ENCODE peak calls at places on chromosome 7, in five cellular contexts. One of them, this sample, is unnamed.

GRCh38 chr7:27846388-27846787 is 106.4 kb downstream of the TAX1BP1 start:
- DNase-seq in OCI-LY7: no peak
- DNase-seq in activated T-helper 2 cell treated with anti-CD3 and anti-CD28 coated beads, Interferon-gamma antibody, Interleukin-2, Interleukin-4, amounts not matched to agents 10 μg/mL and 5 μg/mL and 100 μg/mL, durations not matched to agents 14 hours and 24 hours and 36 hours: no peak
- DNase-seq in B cell: no peak
- DNase-seq in stimulated activated CD4-positive, alpha-beta T cell treated with anti-CD3 and anti-CD28 coated beads, Interleukin-15, amount 100 ng/mL, for 1 hour: no peak
- DNase-seq in this sample: no peak

GRCh38 chr7:132249591-132249971 is 326.7 kb downstream of the PLXNA4 start:
- DNase-seq in B cell: no peak
- DNase-seq in OCI-LY7: no peak
- DNase-seq in activated T-helper 2 cell treated with anti-CD3 and anti-CD28 coated beads, Interferon-gamma antibody, Interleukin-2, Interleukin-4, amounts not matched to agents 10 μg/mL and 5 μg/mL and 100 μg/mL, durations not matched to agents 14 hours and 24 hours and 36 hours: no peak
- DNase-seq in stimulated activated CD4-positive, alpha-beta T cell treated with anti-CD3 and anti-CD28 coated beads, Interleukin-15, amount 100 ng/mL, for 1 hour: no peak
- DNase-seq in this sample: no peak

GRCh38 chr7:41107938-41108448 is 594.9 kb downstream of the INHBA start:
- DNase-seq in stimulated activated CD4-positive, alpha-beta T cell treated with anti-CD3 and anti-CD28 coated beads, Interleukin-15, amount 100 ng/mL, for 1 hour: no peak
- DNase-seq in OCI-LY7: no peak
- DNase-seq in activated T-helper 2 cell treated with anti-CD3 and anti-CD28 coated beads, Interferon-gamma antibody, Interleukin-2, Interleukin-4, amounts not matched to agents 10 μg/mL and 5 μg/mL and 100 μg/mL, durations not matched to agents 14 hours and 24 hours and 36 hours: no peak
- DNase-seq in B cell: no peak
- DNase-seq in this sample: no peak

GRCh38 chr7:150978136-150978789 is at the start of gene KCNH2:
- DNase-seq in OCI-LY7: peak
- DNase-seq in stimulated activated CD4-positive, alpha-beta T cell treated with anti-CD3 and anti-CD28 coated beads, Interleukin-15, amount 100 ng/mL, for 1 hour: no peak
- DNase-seq in B cell: no peak
- DNase-seq in activated T-helper 2 cell treated with anti-CD3 and anti-CD28 coated beads, Interferon-gamma antibody, Interleukin-2, Interleukin-4, amounts not matched to agents 10 μg/mL and 5 μg/mL and 100 μg/mL, durations not matched to agents 14 hours and 24 hours and 36 hours: no peak
- DNase-seq in this sample: no peak

GRCh38 chr7:16223963-16224707 is 197.2 kb downstream of the CRPPA start:
- DNase-seq in stimulated activated CD4-positive, alpha-beta T cell treated with anti-CD3 and anti-CD28 coated beads, Interleukin-15, amount 100 ng/mL, for 1 hour: no peak
- DNase-seq in OCI-LY7: no peak
- DNase-seq in activated T-helper 2 cell treated with anti-CD3 and anti-CD28 coated beads, Interferon-gamma antibody, Interleukin-2, Interleukin-4, amounts not matched to agents 10 μg/mL and 5 μg/mL and 100 μg/mL, durations not matched to agents 14 hours and 24 hours and 36 hours: peak
- DNase-seq in B cell: no peak
- DNase-seq in this sample: no peak

GRCh38 chr7:158369866-158370265 is 217.8 kb downstream of the PTPRN2 start:
- DNase-seq in OCI-LY7: no peak
- DNase-seq in activated T-helper 2 cell treated with anti-CD3 and anti-CD28 coated beads, Interferon-gamma antibody, Interleukin-2, Interleukin-4, amounts not matched to agents 10 μg/mL and 5 μg/mL and 100 μg/mL, durations not matched to agents 14 hours and 24 hours and 36 hours: no peak
- DNase-seq in stimulated activated CD4-positive, alpha-beta T cell treated with anti-CD3 and anti-CD28 coated beads, Interleukin-15, amount 100 ng/mL, for 1 hour: no peak
- DNase-seq in B cell: no peak
- DNase-seq in this sample: peak

GRCh38 chr7:2122651-2123050 is 110.1 kb downstream of the MAD1L1 start:
- DNase-seq in B cell: no peak
- DNase-seq in OCI-LY7: no peak
- DNase-seq in activated T-helper 2 cell treated with anti-CD3 and anti-CD28 coated beads, Interferon-gamma antibody, Interleukin-2, Interleukin-4, amounts not matched to agents 10 μg/mL and 5 μg/mL and 100 μg/mL, durations not matched to agents 14 hours and 24 hours and 36 hours: no peak
- DNase-seq in stimulated activated CD4-positive, alpha-beta T cell treated with anti-CD3 and anti-CD28 coated beads, Interleukin-15, amount 100 ng/mL, for 1 hour: no peak
- DNase-seq in this sample: no peak

GRCh38 chr7:32869716-32870115 is 21.8 kb downstream of the KBTBD2 start:
- DNase-seq in activated T-helper 2 cell treated with anti-CD3 and anti-CD28 coated beads, Interferon-gamma antibody, Interleukin-2, Interleukin-4, amounts not matched to agents 10 μg/mL and 5 μg/mL and 100 μg/mL, durations not matched to agents 14 hours and 24 hours and 36 hours: no peak
- DNase-seq in stimulated activated CD4-positive, alpha-beta T cell treated with anti-CD3 and anti-CD28 coated beads, Interleukin-15, amount 100 ng/mL, for 1 hour: no peak
- DNase-seq in B cell: no peak
- DNase-seq in OCI-LY7: no peak
- DNase-seq in this sample: no peak

GRCh38 chr7:158407581-158408331 is 179.9 kb downstream of the PTPRN2 start:
- DNase-seq in stimulated activated CD4-positive, alpha-beta T cell treated with anti-CD3 and anti-CD28 coated beads, Interleukin-15, amount 100 ng/mL, for 1 hour: no peak
- DNase-seq in B cell: no peak
- DNase-seq in activated T-helper 2 cell treated with anti-CD3 and anti-CD28 coated beads, Interferon-gamma antibody, Interleukin-2, Interleukin-4, amounts not matched to agents 10 μg/mL and 5 μg/mL and 100 μg/mL, durations not matched to agents 14 hours and 24 hours and 36 hours: no peak
- DNase-seq in OCI-LY7: peak
- DNase-seq in this sample: peak

GRCh38 chr7:154770361-154770760 is 232.6 kb downstream of the PAXIP1 start:
- DNase-seq in activated T-helper 2 cell treated with anti-CD3 and anti-CD28 coated beads, Interferon-gamma antibody, Interleukin-2, Interleukin-4, amounts not matched to agents 10 μg/mL and 5 μg/mL and 100 μg/mL, durations not matched to agents 14 hours and 24 hours and 36 hours: no peak
- DNase-seq in stimulated activated CD4-positive, alpha-beta T cell treated with anti-CD3 and anti-CD28 coated beads, Interleukin-15, amount 100 ng/mL, for 1 hour: no peak
- DNase-seq in OCI-LY7: no peak
- DNase-seq in B cell: no peak
- DNase-seq in this sample: no peak

GRCh38 chr7:82050134-82050533 is 280.3 kb upstream of the HGF start:
- DNase-seq in stimulated activated CD4-positive, alpha-beta T cell treated with anti-CD3 and anti-CD28 coated beads, Interleukin-15, amount 100 ng/mL, for 1 hour: no peak
- DNase-seq in OCI-LY7: no peak
- DNase-seq in activated T-helper 2 cell treated with anti-CD3 and anti-CD28 coated beads, Interferon-gamma antibody, Interleukin-2, Interleukin-4, amounts not matched to agents 10 μg/mL and 5 μg/mL and 100 μg/mL, durations not matched to agents 14 hours and 24 hours and 36 hours: no peak
- DNase-seq in B cell: no peak
- DNase-seq in this sample: no peak

GRCh38 chr7:38819463-38819862 is 89.5 kb downstream of the VPS41 start:
- DNase-seq in OCI-LY7: no peak
- DNase-seq in B cell: no peak
- DNase-seq in activated T-helper 2 cell treated with anti-CD3 and anti-CD28 coated beads, Interferon-gamma antibody, Interleukin-2, Interleukin-4, amounts not matched to agents 10 μg/mL and 5 μg/mL and 100 μg/mL, durations not matched to agents 14 hours and 24 hours and 36 hours: no peak
- DNase-seq in stimulated activated CD4-positive, alpha-beta T cell treated with anti-CD3 and anti-CD28 coated beads, Interleukin-15, amount 100 ng/mL, for 1 hour: no peak
- DNase-seq in this sample: no peak

GRCh38 chr7:137667633-137668387 is 179.0 kb downstream of the DGKI start:
- DNase-seq in B cell: no peak
- DNase-seq in activated T-helper 2 cell treated with anti-CD3 and anti-CD28 coated beads, Interferon-gamma antibody, Interleukin-2, Interleukin-4, amounts not matched to agents 10 μg/mL and 5 μg/mL and 100 μg/mL, durations not matched to agents 14 hours and 24 hours and 36 hours: no peak
- DNase-seq in OCI-LY7: no peak
- DNase-seq in stimulated activated CD4-positive, alpha-beta T cell treated with anti-CD3 and anti-CD28 coated beads, Interleukin-15, amount 100 ng/mL, for 1 hour: no peak
- DNase-seq in this sample: no peak

GRCh38 chr7:129836983-129837382 is 115.8 kb downstream of the UBE2H start:
- DNase-seq in B cell: no peak
- DNase-seq in activated T-helper 2 cell treated with anti-CD3 and anti-CD28 coated beads, Interferon-gamma antibody, Interleukin-2, Interleukin-4, amounts not matched to agents 10 μg/mL and 5 μg/mL and 100 μg/mL, durations not matched to agents 14 hours and 24 hours and 36 hours: no peak
- DNase-seq in stimulated activated CD4-positive, alpha-beta T cell treated with anti-CD3 and anti-CD28 coated beads, Interleukin-15, amount 100 ng/mL, for 1 hour: no peak
- DNase-seq in OCI-LY7: no peak
- DNase-seq in this sample: no peak

GRCh38 chr7:90459888-90460287 is 9.6 kb upstream of the PTTG1IP2 start:
- DNase-seq in B cell: no peak
- DNase-seq in stimulated activated CD4-positive, alpha-beta T cell treated with anti-CD3 and anti-CD28 coated beads, Interleukin-15, amount 100 ng/mL, for 1 hour: no peak
- DNase-seq in OCI-LY7: peak
- DNase-seq in activated T-helper 2 cell treated with anti-CD3 and anti-CD28 coated beads, Interferon-gamma antibody, Interleukin-2, Interleukin-4, amounts not matched to agents 10 μg/mL and 5 μg/mL and 100 μg/mL, durations not matched to agents 14 hours and 24 hours and 36 hours: no peak
- DNase-seq in this sample: no peak

GRCh38 chr7:131555565-131556054 is 818 bp downstream of the PODXL start:
- DNase-seq in OCI-LY7: no peak
- DNase-seq in B cell: no peak
- DNase-seq in stimulated activated CD4-positive, alpha-beta T cell treated with anti-CD3 and anti-CD28 coated beads, Interleukin-15, amount 100 ng/mL, for 1 hour: no peak
- DNase-seq in activated T-helper 2 cell treated with anti-CD3 and anti-CD28 coated beads, Interferon-gamma antibody, Interleukin-2, Interleukin-4, amounts not matched to agents 10 μg/mL and 5 μg/mL and 100 μg/mL, durations not matched to agents 14 hours and 24 hours and 36 hours: no peak
- DNase-seq in this sample: no peak

GRCh38 chr7:144834516-144835165 is 1.2 kb downstream of the TPK1 start:
- DNase-seq in activated T-helper 2 cell treated with anti-CD3 and anti-CD28 coated beads, Interferon-gamma antibody, Interleukin-2, Interleukin-4, amounts not matched to agents 10 μg/mL and 5 μg/mL and 100 μg/mL, durations not matched to agents 14 hours and 24 hours and 36 hours: peak
- DNase-seq in B cell: peak
- DNase-seq in OCI-LY7: peak
- DNase-seq in stimulated activated CD4-positive, alpha-beta T cell treated with anti-CD3 and anti-CD28 coated beads, Interleukin-15, amount 100 ng/mL, for 1 hour: peak
- DNase-seq in this sample: peak

GRCh38 chr7:39616138-39616537 is 7.2 kb upstream of the RALA start:
- DNase-seq in OCI-LY7: no peak
- DNase-seq in B cell: no peak
- DNase-seq in activated T-helper 2 cell treated with anti-CD3 and anti-CD28 coated beads, Interferon-gamma antibody, Interleukin-2, Interleukin-4, amounts not matched to agents 10 μg/mL and 5 μg/mL and 100 μg/mL, durations not matched to agents 14 hours and 24 hours and 36 hours: no peak
- DNase-seq in stimulated activated CD4-positive, alpha-beta T cell treated with anti-CD3 and anti-CD28 coated beads, Interleukin-15, amount 100 ng/mL, for 1 hour: no peak
- DNase-seq in this sample: no peak

GRCh38 chr7:15643000-15643705 is 43.3 kb downstream of the MEOX2 start:
- DNase-seq in stimulated activated CD4-positive, alpha-beta T cell treated with anti-CD3 and anti-CD28 coated beads, Interleukin-15, amount 100 ng/mL, for 1 hour: no peak
- DNase-seq in OCI-LY7: no peak
- DNase-seq in activated T-helper 2 cell treated with anti-CD3 and anti-CD28 coated beads, Interferon-gamma antibody, Interleukin-2, Interleukin-4, amounts not matched to agents 10 μg/mL and 5 μg/mL and 100 μg/mL, durations not matched to agents 14 hours and 24 hours and 36 hours: no peak
- DNase-seq in B cell: no peak
- DNase-seq in this sample: no peak

GRCh38 chr7:155427411-155428038 is 30.4 kb upstream of the EN2 start:
- DNase-seq in activated T-helper 2 cell treated with anti-CD3 and anti-CD28 coated beads, Interferon-gamma antibody, Interleukin-2, Interleukin-4, amounts not matched to agents 10 μg/mL and 5 μg/mL and 100 μg/mL, durations not matched to agents 14 hours and 24 hours and 36 hours: no peak
- DNase-seq in stimulated activated CD4-positive, alpha-beta T cell treated with anti-CD3 and anti-CD28 coated beads, Interleukin-15, amount 100 ng/mL, for 1 hour: no peak
- DNase-seq in B cell: no peak
- DNase-seq in OCI-LY7: no peak
- DNase-seq in this sample: no peak

GRCh38 chr7:857661-858060 is 18.7 kb upstream of the GET4 start:
- DNase-seq in B cell: no peak
- DNase-seq in stimulated activated CD4-positive, alpha-beta T cell treated with anti-CD3 and anti-CD28 coated beads, Interleukin-15, amount 100 ng/mL, for 1 hour: no peak
- DNase-seq in activated T-helper 2 cell treated with anti-CD3 and anti-CD28 coated beads, Interferon-gamma antibody, Interleukin-2, Interleukin-4, amounts not matched to agents 10 μg/mL and 5 μg/mL and 100 μg/mL, durations not matched to agents 14 hours and 24 hours and 36 hours: no peak
- DNase-seq in OCI-LY7: no peak
- DNase-seq in this sample: no peak

GRCh38 chr7:67440321-67440720 is 443.7 kb downstream of the TYW1 start:
- DNase-seq in stimulated activated CD4-positive, alpha-beta T cell treated with anti-CD3 and anti-CD28 coated beads, Interleukin-15, amount 100 ng/mL, for 1 hour: no peak
- DNase-seq in OCI-LY7: no peak
- DNase-seq in activated T-helper 2 cell treated with anti-CD3 and anti-CD28 coated beads, Interferon-gamma antibody, Interleukin-2, Interleukin-4, amounts not matched to agents 10 μg/mL and 5 μg/mL and 100 μg/mL, durations not matched to agents 14 hours and 24 hours and 36 hours: no peak
- DNase-seq in B cell: no peak
- DNase-seq in this sample: no peak

GRCh38 chr7:28318126-28318762 is 94.1 kb upstream of the CREB5 start:
- DNase-seq in B cell: no peak
- DNase-seq in OCI-LY7: no peak
- DNase-seq in activated T-helper 2 cell treated with anti-CD3 and anti-CD28 coated beads, Interferon-gamma antibody, Interleukin-2, Interleukin-4, amounts not matched to agents 10 μg/mL and 5 μg/mL and 100 μg/mL, durations not matched to agents 14 hours and 24 hours and 36 hours: no peak
- DNase-seq in stimulated activated CD4-positive, alpha-beta T cell treated with anti-CD3 and anti-CD28 coated beads, Interleukin-15, amount 100 ng/mL, for 1 hour: no peak
- DNase-seq in this sample: no peak

GRCh38 chr7:16078076-16078952 is 343.0 kb downstream of the CRPPA start:
- DNase-seq in activated T-helper 2 cell treated with anti-CD3 and anti-CD28 coated beads, Interferon-gamma antibody, Interleukin-2, Interleukin-4, amounts not matched to agents 10 μg/mL and 5 μg/mL and 100 μg/mL, durations not matched to agents 14 hours and 24 hours and 36 hours: no peak
- DNase-seq in stimulated activated CD4-positive, alpha-beta T cell treated with anti-CD3 and anti-CD28 coated beads, Interleukin-15, amount 100 ng/mL, for 1 hour: no peak
- DNase-seq in B cell: no peak
- DNase-seq in OCI-LY7: peak
- DNase-seq in this sample: no peak

GRCh38 chr7:16891338-16891737 is 9.6 kb upstream of the AGR3 start:
- DNase-seq in activated T-helper 2 cell treated with anti-CD3 and anti-CD28 coated beads, Interferon-gamma antibody, Interleukin-2, Interleukin-4, amounts not matched to agents 10 μg/mL and 5 μg/mL and 100 μg/mL, durations not matched to agents 14 hours and 24 hours and 36 hours: no peak
- DNase-seq in OCI-LY7: peak
- DNase-seq in B cell: peak
- DNase-seq in stimulated activated CD4-positive, alpha-beta T cell treated with anti-CD3 and anti-CD28 coated beads, Interleukin-15, amount 100 ng/mL, for 1 hour: no peak
- DNase-seq in this sample: no peak

GRCh38 chr7:121510858-121511482 is 114.9 kb upstream of the FAM3C start:
- DNase-seq in activated T-helper 2 cell treated with anti-CD3 and anti-CD28 coated beads, Interferon-gamma antibody, Interleukin-2, Interleukin-4, amounts not matched to agents 10 μg/mL and 5 μg/mL and 100 μg/mL, durations not matched to agents 14 hours and 24 hours and 36 hours: no peak
- DNase-seq in OCI-LY7: no peak
- DNase-seq in stimulated activated CD4-positive, alpha-beta T cell treated with anti-CD3 and anti-CD28 coated beads, Interleukin-15, amount 100 ng/mL, for 1 hour: no peak
- DNase-seq in B cell: no peak
- DNase-seq in this sample: no peak

GRCh38 chr7:94396044-94396443 is 1.3 kb downstream of the COL1A2 start:
- DNase-seq in stimulated activated CD4-positive, alpha-beta T cell treated with anti-CD3 and anti-CD28 coated beads, Interleukin-15, amount 100 ng/mL, for 1 hour: no peak
- DNase-seq in OCI-LY7: no peak
- DNase-seq in B cell: no peak
- DNase-seq in activated T-helper 2 cell treated with anti-CD3 and anti-CD28 coated beads, Interferon-gamma antibody, Interleukin-2, Interleukin-4, amounts not matched to agents 10 μg/mL and 5 μg/mL and 100 μg/mL, durations not matched to agents 14 hours and 24 hours and 36 hours: no peak
- DNase-seq in this sample: no peak

GRCh38 chr7:42700376-42701327 is 211.2 kb downstream of the C7orf25 start:
- DNase-seq in B cell: no peak
- DNase-seq in stimulated activated CD4-positive, alpha-beta T cell treated with anti-CD3 and anti-CD28 coated beads, Interleukin-15, amount 100 ng/mL, for 1 hour: no peak
- DNase-seq in OCI-LY7: no peak
- DNase-seq in activated T-helper 2 cell treated with anti-CD3 and anti-CD28 coated beads, Interferon-gamma antibody, Interleukin-2, Interleukin-4, amounts not matched to agents 10 μg/mL and 5 μg/mL and 100 μg/mL, durations not matched to agents 14 hours and 24 hours and 36 hours: no peak
- DNase-seq in this sample: no peak

GRCh38 chr7:50766808-50767207 is 15.9 kb downstream of the GRB10 start:
- DNase-seq in OCI-LY7: no peak
- DNase-seq in B cell: no peak
- DNase-seq in stimulated activated CD4-positive, alpha-beta T cell treated with anti-CD3 and anti-CD28 coated beads, Interleukin-15, amount 100 ng/mL, for 1 hour: no peak
- DNase-seq in activated T-helper 2 cell treated with anti-CD3 and anti-CD28 coated beads, Interferon-gamma antibody, Interleukin-2, Interleukin-4, amounts not matched to agents 10 μg/mL and 5 μg/mL and 100 μg/mL, durations not matched to agents 14 hours and 24 hours and 36 hours: no peak
- DNase-seq in this sample: no peak

GRCh38 chr7:138499340-138499739 is 39.3 kb downstream of the TRIM24 start:
- DNase-seq in activated T-helper 2 cell treated with anti-CD3 and anti-CD28 coated beads, Interferon-gamma antibody, Interleukin-2, Interleukin-4, amounts not matched to agents 10 μg/mL and 5 μg/mL and 100 μg/mL, durations not matched to agents 14 hours and 24 hours and 36 hours: no peak
- DNase-seq in OCI-LY7: no peak
- DNase-seq in B cell: no peak
- DNase-seq in stimulated activated CD4-positive, alpha-beta T cell treated with anti-CD3 and anti-CD28 coated beads, Interleukin-15, amount 100 ng/mL, for 1 hour: no peak
- DNase-seq in this sample: no peak

GRCh38 chr7:94240902-94241301 is 153.8 kb upstream of the COL1A2 start:
- DNase-seq in stimulated activated CD4-positive, alpha-beta T cell treated with anti-CD3 and anti-CD28 coated beads, Interleukin-15, amount 100 ng/mL, for 1 hour: no peak
- DNase-seq in OCI-LY7: no peak
- DNase-seq in activated T-helper 2 cell treated with anti-CD3 and anti-CD28 coated beads, Interferon-gamma antibody, Interleukin-2, Interleukin-4, amounts not matched to agents 10 μg/mL and 5 μg/mL and 100 μg/mL, durations not matched to agents 14 hours and 24 hours and 36 hours: no peak
- DNase-seq in B cell: no peak
- DNase-seq in this sample: no peak

GRCh38 chr7:66213637-66214036 is 8.5 kb downstream of the TPST1 start:
- DNase-seq in B cell: no peak
- DNase-seq in activated T-helper 2 cell treated with anti-CD3 and anti-CD28 coated beads, Interferon-gamma antibody, Interleukin-2, Interleukin-4, amounts not matched to agents 10 μg/mL and 5 μg/mL and 100 μg/mL, durations not matched to agents 14 hours and 24 hours and 36 hours: no peak
- DNase-seq in stimulated activated CD4-positive, alpha-beta T cell treated with anti-CD3 and anti-CD28 coated beads, Interleukin-15, amount 100 ng/mL, for 1 hour: no peak
- DNase-seq in OCI-LY7: no peak
- DNase-seq in this sample: no peak

GRCh38 chr7:149209518-149210269 is 14.3 kb downstream of the ZNF282 start:
- DNase-seq in stimulated activated CD4-positive, alpha-beta T cell treated with anti-CD3 and anti-CD28 coated beads, Interleukin-15, amount 100 ng/mL, for 1 hour: peak
- DNase-seq in activated T-helper 2 cell treated with anti-CD3 and anti-CD28 coated beads, Interferon-gamma antibody, Interleukin-2, Interleukin-4, amounts not matched to agents 10 μg/mL and 5 μg/mL and 100 μg/mL, durations not matched to agents 14 hours and 24 hours and 36 hours: peak
- DNase-seq in OCI-LY7: peak
- DNase-seq in B cell: peak
- DNase-seq in this sample: peak

GRCh38 chr7:83359108-83359507 is 196.4 kb upstream of the PCLO start:
- DNase-seq in OCI-LY7: no peak
- DNase-seq in B cell: no peak
- DNase-seq in stimulated activated CD4-positive, alpha-beta T cell treated with anti-CD3 and anti-CD28 coated beads, Interleukin-15, amount 100 ng/mL, for 1 hour: no peak
- DNase-seq in activated T-helper 2 cell treated with anti-CD3 and anti-CD28 coated beads, Interferon-gamma antibody, Interleukin-2, Interleukin-4, amounts not matched to agents 10 μg/mL and 5 μg/mL and 100 μg/mL, durations not matched to agents 14 hours and 24 hours and 36 hours: no peak
- DNase-seq in this sample: no peak